ENCODE peak calls at places on chromosome 3, in seven cellular contexts. W, S, G, M, L, O and Z are unnamed samples.
A peak's percentile ranks its signal among the peaks of the same experiment; 100 is the strongest.

GRCh38 chr3:171528102-171528501 is 67.9 kb upstream of the TNIK start:
- DNase-seq in L (no peak), S (peak; percentile 31), O (no peak), M (no peak), W (no peak), G (peak; percentile 40), Z (peak; percentile 39)

GRCh38 chr3:28577941-28578340 is 229.3 kb upstream of the AZI2 start:
- DNase-seq in G (no peak), S (no peak), L (no peak), W (no peak), O (no peak), M (no peak), Z (no peak)

GRCh38 chr3:155032918-155033317 is 47.2 kb upstream of the MME start:
- DNase-seq in M (peak; percentile 16), O (no peak), G (peak; percentile 6), S (peak; percentile 76), L (no peak), W (no peak), Z (peak; percentile 66)

GRCh38 chr3:99669879-99670555 is 31.6 kb downstream of the COL8A1 start:
- DNase-seq in M (no peak), O (no peak), W (no peak), L (no peak), G (peak; percentile 83), S (peak; percentile 67), Z (no peak)

GRCh38 chr3:69806735-69807438 is 67.6 kb downstream of the MITF start:
- DNase-seq in S (peak; percentile 45), L (peak; percentile 45), G (no peak), W (no peak), M (no peak), O (no peak), Z (peak; percentile 64)

GRCh38 chr3:27639271-27639670 is 82.9 kb downstream of the EOMES start:
- DNase-seq in W (peak; percentile 7), L (no peak), S (no peak), O (no peak), M (no peak), G (no peak), Z (no peak)

GRCh38 chr3:113791381-113791780 is 44.5 kb downstream of the ATP6V1A start:
- DNase-seq in L (peak; percentile 11), S (no peak), M (no peak), G (no peak), O (no peak), W (no peak), Z (peak; percentile 30)

GRCh38 chr3:13700362-13700761 is 151.4 kb downstream of the FBLN2 start:
- DNase-seq in S (no peak), G (no peak), M (no peak), L (no peak), W (no peak), O (no peak), Z (no peak)

GRCh38 chr3:36643192-36643591 is 121.2 kb downstream of the DCLK3 start:
- DNase-seq in O (no peak), L (no peak), G (no peak), W (no peak), M (no peak), S (no peak), Z (no peak)

GRCh38 chr3:71109977-71110285 is 473.6 kb downstream of the FOXP1 start:
- DNase-seq in S (no peak), G (no peak), O (no peak), M (no peak), L (no peak), W (no peak), Z (no peak)

GRCh38 chr3:94115482-94115881 is 52.6 kb downstream of the NSUN3 start:
- DNase-seq in S (peak; percentile 62), L (peak; percentile 47), O (no peak), G (peak; percentile 46), M (peak; percentile 7), W (no peak), Z (peak; percentile 66)
- TF ChIP-seq CTCF in S (peak; percentile 47), L (peak; percentile 48), O (peak; percentile 45), G (peak; percentile 33), M (peak; percentile 41), W (no peak), Z (peak; percentile 35)

DNA sequence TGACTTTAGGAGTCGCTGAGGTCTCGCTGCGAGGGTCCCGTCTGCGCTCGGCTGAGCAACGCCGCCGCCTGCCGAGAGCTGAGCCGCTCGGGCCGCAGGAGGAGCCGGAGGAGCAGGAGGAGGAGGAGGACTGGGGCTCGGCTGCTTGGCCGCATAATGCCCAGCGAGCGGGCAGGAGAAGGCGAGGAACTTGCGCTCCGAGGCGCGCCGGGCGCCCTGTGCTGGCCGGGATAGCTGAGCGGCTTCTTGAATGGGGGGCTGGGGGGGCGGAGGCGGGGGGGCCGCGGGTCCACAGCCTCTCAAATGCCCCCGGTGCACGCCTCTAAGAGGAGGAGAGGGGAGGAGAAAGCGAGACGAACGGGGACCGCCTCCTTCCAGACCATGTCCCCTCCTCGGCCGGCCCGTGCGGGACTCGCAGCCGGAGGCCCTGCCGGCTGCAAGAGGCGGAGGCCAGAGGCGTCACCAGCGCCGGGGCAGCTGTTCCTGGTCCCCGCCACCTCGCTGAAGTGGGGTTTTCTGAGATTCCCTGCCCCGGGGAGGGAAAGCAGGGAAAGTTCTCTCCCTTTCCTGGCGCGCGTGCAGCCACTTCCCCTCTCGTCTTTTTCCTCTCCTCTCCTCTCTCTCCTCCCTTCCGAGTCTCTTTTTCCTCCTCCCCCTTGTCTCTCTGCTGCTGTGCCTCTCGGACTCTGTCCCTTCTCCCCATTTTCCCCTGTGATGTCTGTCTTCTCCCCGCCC is at the start of gene ADAMTS9:
- DNase-seq in M (no peak), L (peak; percentile 47), O (peak; percentile 84), G (no peak), W (no peak), S (peak; percentile 53), Z (peak; percentile 73)
- H3K4me3 ChIP-seq in M (peak within 1 kb of the TSS; percentile 57), L (peak within 1 kb of the TSS; percentile 72), O (peak within 1 kb of the TSS; percentile 71), G (peak within 1 kb of the TSS; percentile 25), W (no peak within 1 kb of the TSS), S (peak within 1 kb of the TSS; percentile 78), Z (peak within 1 kb of the TSS; percentile 68)

DNA sequence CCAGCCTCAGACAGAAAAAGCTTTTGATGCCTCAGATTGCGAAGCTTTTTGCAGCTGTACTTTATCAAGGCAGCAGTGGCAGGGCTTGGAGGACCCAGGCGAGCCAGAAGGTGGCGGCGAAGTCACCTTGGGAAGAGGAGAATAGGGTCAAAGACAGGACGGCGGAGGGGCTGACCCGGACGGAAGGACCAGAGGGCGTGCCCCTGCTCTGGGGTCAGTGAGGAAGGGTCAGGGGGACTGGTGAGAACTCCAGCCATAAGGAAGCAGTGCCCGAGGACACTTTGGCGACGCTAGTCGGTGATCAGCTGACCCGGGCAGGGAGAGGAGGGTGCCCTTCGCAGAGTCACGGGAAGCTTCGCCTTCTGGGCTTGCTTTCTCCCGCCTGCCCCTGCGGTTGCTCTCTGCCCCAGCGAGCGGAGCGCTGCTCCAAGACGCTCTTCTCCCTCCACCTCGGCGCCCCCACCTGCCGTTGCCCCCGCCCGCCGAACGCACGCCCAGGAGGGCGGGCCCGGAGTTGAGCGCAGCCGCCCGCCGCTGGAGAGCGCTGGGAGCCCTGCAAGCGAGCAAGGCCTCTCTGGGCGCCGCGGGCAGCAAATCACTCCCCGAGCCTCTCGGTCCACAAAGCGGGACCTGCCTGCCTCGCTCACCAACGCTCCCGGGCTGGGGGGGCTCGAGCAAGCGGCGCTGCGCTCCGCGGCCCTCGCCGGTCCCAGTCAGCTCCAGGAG is 1.4 kb downstream of the CADPS start:
- DNase-seq in O (peak; percentile 61), S (no peak), W (no peak), G (no peak), L (no peak), M (no peak), Z (no peak)
- TF ChIP-seq CTCF in O (peak; percentile 44), S (no peak), W (no peak), G (no peak), L (no peak), M (no peak), Z (no peak)

GRCh38 chr3:194484614-194485013 is 2.2 kb downstream of the ATP13A3 start:
- DNase-seq in G (no peak), L (no peak), W (no peak), O (no peak), S (peak; percentile 56), M (no peak), Z (no peak)
- H3K4me3 ChIP-seq in G (no peak overlapping the region), L (no peak overlapping the region), W (no peak overlapping the region), O (no peak overlapping the region), S (peak overlapping the region; percentile 97), M (peak overlapping the region; percentile 79), Z (peak overlapping the region; percentile 86)

GRCh38 chr3:51388286-51389029 is 2.6 kb upstream of the RBM15B start:
- DNase-seq in L (peak; percentile 14), W (no peak), S (no peak), M (no peak), O (peak; percentile 86), G (peak; percentile 89), Z (no peak)
- TF ChIP-seq CTCF in L (peak; percentile 59), W (no peak), S (peak; percentile 35), M (peak; percentile 37), O (peak; percentile 52), G (peak; percentile 67), Z (peak; percentile 24)

GRCh38 chr3:46269556-46269955 is 27.3 kb downstream of the CCR3 start:
- DNase-seq in O (no peak), S (no peak), M (no peak), L (no peak), G (no peak), W (no peak), Z (no peak)
- H3K4me3 ChIP-seq in O (no peak overlapping the region), S (no peak overlapping the region), M (no peak overlapping the region), L (no peak overlapping the region), G (no peak overlapping the region), W (no peak overlapping the region), Z (no peak overlapping the region)

GRCh38 chr3:173732237-173732636 is 334.7 kb downstream of the NLGN1 start:
- DNase-seq in O (no peak), G (no peak), W (no peak), M (peak; percentile 15), L (no peak), S (no peak), Z (no peak)

GRCh38 chr3:173730391-173730790 is 332.8 kb downstream of the NLGN1 start:
- DNase-seq in O (no peak), L (no peak), S (peak; percentile 33), W (no peak), G (no peak), M (no peak), Z (no peak)

GRCh38 chr3:173737167-173737808 is 339.7 kb downstream of the NLGN1 start:
- DNase-seq in S (no peak), L (no peak), M (no peak), G (peak; percentile 89), W (no peak), O (no peak), Z (peak; percentile 34)

GRCh38 chr3:173733029-173733652 is 335.6 kb downstream of the NLGN1 start:
- DNase-seq in L (peak; percentile 62), G (peak; percentile 43), M (peak; percentile 4), S (peak; percentile 75), W (no peak), O (no peak), Z (peak; percentile 65)
- TF ChIP-seq CTCF in L (peak; percentile 67), G (peak; percentile 32), M (peak; percentile 72), S (peak; percentile 73), W (no peak), O (peak; percentile 38), Z (peak; percentile 73)

DNA sequence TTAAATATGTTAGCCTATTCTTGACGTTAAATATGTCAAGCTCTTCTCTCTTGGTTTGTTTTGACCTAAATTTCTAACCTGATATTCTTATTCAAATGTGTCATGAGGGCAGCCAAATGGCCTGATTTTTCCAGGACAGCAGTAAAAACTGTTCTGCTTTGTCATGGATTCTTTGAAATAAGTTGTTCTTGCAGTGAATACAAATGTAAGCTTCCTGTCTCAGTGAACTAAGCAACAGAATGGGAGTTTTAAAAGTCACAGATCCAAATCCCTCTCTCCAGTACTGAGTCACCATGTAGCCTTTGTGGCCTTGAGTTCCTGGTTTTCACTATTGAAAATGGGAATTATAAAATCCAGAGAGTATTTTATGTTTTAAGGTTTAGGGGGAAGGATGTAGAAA is 301.8 kb downstream of the NLGN1 start:
- DNase-seq in G (no peak), S (no peak), O (no peak), M (no peak), W (no peak), L (no peak), Z (no peak)
- H3K4me3 ChIP-seq in G (no peak overlapping the region), S (no peak overlapping the region), O (no peak overlapping the region), M (no peak overlapping the region), W (no peak overlapping the region), L (no peak overlapping the region), Z (no peak overlapping the region)